ENCODE peak calls at places on chromosomes 5 and 9, in seven cellular contexts. Z is IMR-90, M is mesendoderm, W is H9, H is neuronal stem cell, X is H1, F is mesenchymal stem cell. U is an unnamed sample.
A peak's percentile ranks its signal among the peaks of the same experiment; 100 is the strongest.

GRCh38 chr9:108360304-108360703 is 495.5 kb downstream of the ACTL7B start:
- DNase-seq in W (no peak), H (no peak), M (no peak), F (no peak), Z (no peak), X (no peak), U (peak; percentile 77)

GRCh38 chr5:105639068-105639467 is 2031.7 kb downstream of the EFNA5 start:
- DNase-seq in Z (no peak), X (no peak), W (peak; percentile 84), F (no peak), M (peak; percentile 46), H (no peak), U (peak; percentile 18)

GRCh38 chr9:129367287-129367686 is 189.2 kb upstream of the IER5L start:
- DNase-seq in W (no peak), X (no peak), Z (no peak), H (no peak), M (no peak), F (no peak), U (no peak)

GRCh38 chr5:125326114-125326513 is 579.7 kb upstream of the ZNF608 start:
- DNase-seq in X (no peak), Z (peak; percentile 88), W (no peak), M (no peak), H (no peak), F (peak; percentile 82), U (peak; percentile 15)

GRCh38 chr9:127608104-127608966 is 3.7 kb upstream of the STXBP1 start:
- DNase-seq in Z (peak; percentile 38), X (peak; percentile 90), H (peak; percentile 68), F (peak; percentile 66), M (peak; percentile 89), W (peak; percentile 96), U (peak; percentile 92)

GRCh38 chr5:167561796-167562195 is 729.6 kb upstream of the WWC1 start:
- DNase-seq in H (no peak), W (peak; percentile 31), Z (no peak), X (no peak), M (peak; percentile 52), F (no peak), U (no peak)

GRCh38 chr9:76912631-76913275 is 6.8 kb upstream of the PRUNE2 start:
- DNase-seq in H (no peak), X (no peak), Z (peak; percentile 7), M (no peak), F (peak; percentile 9), W (no peak), U (no peak)

GRCh38 chr9:81083821-81084512 is 605.4 kb downstream of the TLE1 start:
- DNase-seq in X (no peak), M (no peak), F (peak; percentile 59), H (no peak), W (no peak), Z (peak; percentile 80), U (no peak)

GRCh38 chr5:83955916-83956315 is 235.3 kb upstream of the HAPLN1 start:
- DNase-seq in W (no peak), H (no peak), Z (peak; percentile 77), M (peak; percentile 4), F (peak; percentile 81), X (no peak), U (no peak)

GRCh38 chr9:95415158-95415557 is 97.6 kb upstream of the FANCC start:
- DNase-seq in Z (peak; percentile 81), F (no peak), W (no peak), M (no peak), H (no peak), X (no peak), U (peak; percentile 38)

GRCh38 chr9:127241354-127241753 is 23.2 kb upstream of the GARNL3 start:
- DNase-seq in Z (no peak), H (no peak), W (no peak), X (no peak), F (no peak), M (peak; percentile 58), U (no peak)

GRCh38 chr9:16387382-16387781 is 483.1 kb downstream of the BNC2 start:
- DNase-seq in W (no peak), F (no peak), H (no peak), M (no peak), Z (peak; percentile 28), X (no peak), U (no peak)

GRCh38 chr5:333945-334344 is 12.4 kb downstream of the AHRR start:
- DNase-seq in M (no peak), X (no peak), F (no peak), Z (no peak), W (no peak), H (no peak), U (no peak)

GRCh38 chr5:115423541-115423940 is 121.0 kb downstream of the FEM1C start:
- DNase-seq in F (no peak), W (no peak), H (no peak), X (no peak), M (no peak), Z (no peak), U (no peak)

GRCh38 chr5:119537704-119538103 is 85.4 kb downstream of the HSD17B4 start:
- DNase-seq in Z (peak; percentile 3), H (no peak), F (peak; percentile 13), W (no peak), X (no peak), M (peak; percentile 48), U (peak; percentile 54)

GRCh38 chr9:16069671-16070586 is 517.1 kb downstream of the CCDC171 start:
- DNase-seq in W (no peak), F (no peak), H (no peak), X (no peak), M (no peak), Z (peak; percentile 67), U (no peak)

GRCh38 chr9:136543830-136544548 is 1.9 kb downstream of the NOTCH1 start:
- DNase-seq in H (no peak), F (no peak), M (no peak), Z (no peak), X (no peak), W (no peak), U (no peak)

GRCh38 chr9:10571699-10572098 is 41.1 kb downstream of the PTPRD start:
- DNase-seq in W (peak; percentile 45), M (peak; percentile 28), F (no peak), X (no peak), H (no peak), Z (no peak), U (no peak)

GRCh38 chr9:14316574-14317304 is 2.8 kb upstream of the NFIB start:
- DNase-seq in X (no peak), H (no peak), F (no peak), M (peak; percentile 59), W (no peak), Z (no peak), U (no peak)

GRCh38 chr9:114516913-114517312 is 11.6 kb upstream of the WHRN start:
- DNase-seq in X (no peak), W (no peak), Z (peak; percentile 61), H (no peak), M (peak; percentile 86), F (peak; percentile 76), U (no peak)

DNA sequence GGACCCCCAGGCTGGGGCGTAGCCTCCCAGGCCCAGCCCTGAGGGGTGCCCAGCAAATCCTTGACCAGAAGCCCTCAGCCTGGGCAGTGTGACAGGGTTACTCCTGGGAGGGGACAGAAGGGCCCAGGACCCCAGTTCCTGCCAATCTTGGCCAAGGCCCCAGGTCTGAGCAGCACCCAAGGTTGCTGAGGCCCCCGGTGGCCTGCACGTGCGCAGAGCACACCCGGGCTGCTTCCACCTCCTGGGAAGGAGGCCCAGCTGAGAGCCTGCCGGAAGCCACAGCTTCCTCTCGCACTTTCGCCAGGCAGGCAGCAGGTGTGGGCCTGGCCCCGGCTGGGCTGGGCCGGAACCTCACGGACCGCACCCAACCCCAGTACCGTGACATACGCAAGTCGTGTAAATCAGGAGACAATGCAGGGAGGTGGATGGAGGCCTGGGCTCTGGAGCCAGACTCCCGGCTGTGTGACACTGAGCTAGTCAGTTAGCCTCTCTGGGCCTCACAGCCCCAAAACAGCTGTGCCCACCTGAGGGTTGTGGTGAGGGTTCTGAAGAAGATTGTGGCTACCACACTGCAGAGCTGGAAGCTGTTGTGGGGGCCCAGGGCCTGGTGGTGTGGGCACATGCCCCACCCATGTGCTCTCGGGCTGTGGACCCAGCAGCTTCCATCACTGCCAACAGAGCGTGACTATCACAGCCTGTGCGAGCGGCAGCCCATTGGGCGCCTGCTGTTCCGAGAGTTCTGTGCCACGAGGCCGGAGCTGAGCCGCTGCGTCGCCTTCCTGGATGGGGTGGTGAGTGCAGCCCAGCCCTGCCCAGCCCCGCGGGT is 5.1 kb downstream of the GRK6 start:
- DNase-seq in X (no peak), M (no peak), W (no peak), Z (no peak), F (no peak), H (no peak), U (no peak)
- H2BK120ac ChIP-seq in X (no peak overlapping the region), M (no peak overlapping the region), W (no peak overlapping the region), Z (no peak overlapping the region), F (no peak overlapping the region), H (no peak overlapping the region), U (no peak overlapping the region)

GRCh38 chr5:138330813-138331448 is 673 bp downstream of the CDC25C start:
- DNase-seq in X (no peak), M (peak; percentile 56), F (no peak), H (no peak), Z (no peak), W (no peak), U (no peak)
- H2BK120ac ChIP-seq in X (no peak overlapping the region), M (no peak overlapping the region), F (no peak overlapping the region), H (no peak overlapping the region), Z (no peak overlapping the region), W (no peak overlapping the region), U (peak overlapping the region; percentile 34)

GRCh38 chr5:9373586-9373985 is 172.3 kb downstream of the SEMA5A start:
- DNase-seq in Z (peak; percentile 81), W (no peak), F (no peak), M (no peak), H (no peak), X (no peak), U (no peak)

GRCh38 chr5:9375756-9376155 is 170.1 kb downstream of the SEMA5A start:
- DNase-seq in H (no peak), W (no peak), Z (no peak), M (no peak), X (no peak), F (no peak), U (no peak)

GRCh38 chr5:9365501-9365900 is 180.4 kb downstream of the SEMA5A start:
- DNase-seq in H (no peak), F (no peak), Z (no peak), M (no peak), W (peak; percentile 32), X (no peak), U (no peak)

DNA sequence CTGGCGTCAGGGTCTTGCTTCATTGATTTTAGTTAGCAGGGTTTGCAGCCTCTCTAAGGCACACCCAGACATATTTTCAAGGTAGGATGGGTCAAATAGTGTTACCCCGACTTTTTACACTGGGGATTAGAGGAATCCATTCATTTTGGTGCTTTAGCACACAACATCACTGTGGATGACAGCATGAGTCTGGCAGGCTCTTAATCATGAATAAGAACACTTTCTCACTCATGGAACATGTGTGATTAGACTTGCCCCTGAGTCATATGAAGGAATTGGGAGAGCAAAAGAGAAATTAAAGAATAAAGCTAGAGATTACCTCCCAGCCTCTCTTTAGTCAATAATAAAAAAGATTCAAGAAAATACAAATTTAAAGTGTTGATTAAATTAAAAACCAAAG is 175.6 kb downstream of the SEMA5A start:
- DNase-seq in H (no peak), X (no peak), Z (peak; percentile 49), M (no peak), F (no peak), W (no peak), U (no peak)
- H2BK120ac ChIP-seq in H (no peak overlapping the region), X (no peak overlapping the region), Z (no peak overlapping the region), M (no peak overlapping the region), F (no peak overlapping the region), W (no peak overlapping the region), U (no peak overlapping the region)

DNA sequence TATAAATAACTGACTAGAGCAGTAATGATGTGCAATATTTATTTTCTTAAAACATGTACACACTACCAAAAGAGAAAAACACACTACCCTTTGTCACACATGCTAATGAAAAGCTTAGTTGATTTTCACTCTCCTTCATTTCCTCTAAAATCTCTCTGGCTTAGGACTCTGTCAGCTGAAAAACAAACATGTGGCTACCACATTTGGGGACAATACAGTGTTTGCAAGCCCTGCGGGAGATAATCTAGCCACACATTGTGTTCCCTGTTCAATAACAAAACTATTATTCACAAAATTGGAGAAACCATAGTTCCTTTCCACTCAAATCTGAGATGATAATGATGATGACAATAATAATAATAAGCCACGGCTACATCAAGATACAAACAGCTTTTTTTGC is 3.5 kb upstream of the LOX start:
- DNase-seq in M (no peak), W (no peak), F (no peak), H (no peak), X (no peak), Z (no peak), U (no peak)
- H2BK120ac ChIP-seq in M (no peak overlapping the region), W (no peak overlapping the region), F (no peak overlapping the region), H (no peak overlapping the region), X (no peak overlapping the region), Z (peak overlapping the region; percentile 10), U (no peak overlapping the region)

U was measured in trophoblast cell.